ENCODE peak calls at places on chromosomes 4 and X, in four cellular contexts. One of them, this sample, is unnamed. For H3K79me2, the result is how much of the 10 kb centered on the place peaks cover.

GRCh38 chr4:48804584-48805301 is 24.7 kb upstream of the FRYL start:
- DNase-seq in H9: no peak
- DNase-seq in trophoblast cell: no peak
- DNase-seq in mesendoderm: no peak
- DNase-seq in this sample: no peak

GRCh38 chr4:44861756-44862155 is 135.4 kb upstream of the GNPDA2 start:
- DNase-seq in mesendoderm: no peak
- DNase-seq in H9: no peak
- DNase-seq in trophoblast cell: no peak
- DNase-seq in this sample: no peak

GRCh38 chrX:103376979-103377324 is 614 bp downstream of the BEX3 start:
- DNase-seq in trophoblast cell: no peak
- DNase-seq in mesendoderm: peak
- DNase-seq in H9: peak
- DNase-seq in this sample: no peak

GRCh38 chr4:678331-678734 is 4.0 kb downstream of the MYL5 start:
- DNase-seq in mesendoderm: no peak
- DNase-seq in trophoblast cell: no peak
- DNase-seq in H9: no peak
- DNase-seq in this sample: no peak

GRCh38 chr4:93828332-93828829 is at the start of gene ATOH1:
- DNase-seq in mesendoderm: peak
- DNase-seq in H9: peak
- DNase-seq in trophoblast cell: no peak
- DNase-seq in this sample: no peak

GRCh38 chrX:2311483-2311882 is 189.3 kb downstream of the DHRSX start:
- DNase-seq in mesendoderm: peak
- DNase-seq in trophoblast cell: no peak
- DNase-seq in H9: peak
- DNase-seq in this sample: peak

GRCh38 chr4:112031712-112032328 is 113.4 kb upstream of the FAM241A start:
- DNase-seq in mesendoderm: peak
- DNase-seq in trophoblast cell: peak
- DNase-seq in H9: no peak
- DNase-seq in this sample: no peak

GRCh38 chr4:25065901-25066610 is 35.3 kb upstream of the LGI2 start:
- DNase-seq in H9: no peak
- DNase-seq in mesendoderm: no peak
- DNase-seq in trophoblast cell: no peak
- DNase-seq in this sample: no peak

GRCh38 chr4:87521757-87522374 is 7.3 kb downstream of the SPARCL1 start:
- DNase-seq in trophoblast cell: no peak
- DNase-seq in H9: no peak
- DNase-seq in mesendoderm: no peak
- DNase-seq in this sample: no peak

GRCh38 chrX:102846544-102847236 is 90.4 kb upstream of the RAB40AL start:
- DNase-seq in trophoblast cell: no peak
- DNase-seq in mesendoderm: no peak
- DNase-seq in H9: no peak
- DNase-seq in this sample: no peak

GRCh38 chrX:115018944-115019343 is 1.5 kb upstream of the IL13RA2 start:
- DNase-seq in trophoblast cell: no peak
- DNase-seq in H9: no peak
- DNase-seq in mesendoderm: no peak
- DNase-seq in this sample: no peak

GRCh38 chrX:155745792-155746191 is 133.0 kb upstream of the TMLHE start:
- DNase-seq in mesendoderm: no peak
- DNase-seq in H9: no peak
- DNase-seq in trophoblast cell: no peak
- DNase-seq in this sample: no peak

GRCh38 chr4:622071-622995 is 3.0 kb upstream of the PDE6B start:
- DNase-seq in mesendoderm: no peak
- DNase-seq in trophoblast cell: no peak
- DNase-seq in H9: no peak
- DNase-seq in this sample: no peak

GRCh38 chrX:45518552-45518951 is 317.9 kb upstream of the DIPK2B start:
- DNase-seq in trophoblast cell: no peak
- DNase-seq in mesendoderm: no peak
- DNase-seq in H9: no peak
- DNase-seq in this sample: no peak

GRCh38 chr4:185567828-185568442 is 32.6 kb upstream of the PDLIM3 start:
- DNase-seq in H9: no peak
- DNase-seq in mesendoderm: peak
- DNase-seq in trophoblast cell: peak
- DNase-seq in this sample: no peak

GRCh38 chrX:153499876-153500275 is 5.1 kb downstream of the BGN start:
- DNase-seq in mesendoderm: no peak
- DNase-seq in trophoblast cell: no peak
- DNase-seq in H9: no peak
- DNase-seq in this sample: no peak

GRCh38 chr4:108793413-108793812 is 30.6 kb upstream of the ETNPPL start:
- DNase-seq in H9: no peak
- DNase-seq in mesendoderm: no peak
- DNase-seq in trophoblast cell: no peak
- DNase-seq in this sample: no peak

GRCh38 chr4:121728066-121728465 is 31.3 kb upstream of the ANXA5 start:
- DNase-seq in trophoblast cell: peak
- DNase-seq in mesendoderm: no peak
- DNase-seq in H9: no peak
- DNase-seq in this sample: no peak

GRCh38 chrX:30590368-30590767 is 12.8 kb upstream of the TASL start:
- DNase-seq in mesendoderm: no peak
- DNase-seq in trophoblast cell: no peak
- DNase-seq in H9: no peak
- DNase-seq in this sample: no peak

GRCh38 chrX:45083314-45083713 is 117.4 kb downstream of the DIPK2B start:
- DNase-seq in H9: no peak
- DNase-seq in trophoblast cell: no peak
- DNase-seq in mesendoderm: no peak
- DNase-seq in this sample: no peak

GRCh38 chr4:122576261-122577188 is 44.3 kb downstream of the IL21 start:
- DNase-seq in mesendoderm: peak
- DNase-seq in H9: no peak
- DNase-seq in trophoblast cell: peak
- DNase-seq in this sample: no peak

GRCh38 chrX:29852767-29853166 is 362.6 kb upstream of the MAGEB2 start:
- DNase-seq in H9: no peak
- DNase-seq in trophoblast cell: no peak
- DNase-seq in mesendoderm: no peak
- DNase-seq in this sample: no peak

GRCh38 chrX:41960142-41960541 is 36.8 kb upstream of the CASK start:
- DNase-seq in H9: no peak
- DNase-seq in mesendoderm: peak
- DNase-seq in trophoblast cell: no peak
- DNase-seq in this sample: no peak

GRCh38 chr4:152785639-152786517 is 6.1 kb downstream of the ARFIP1 start:
- DNase-seq in trophoblast cell: no peak
- DNase-seq in H9: no peak
- DNase-seq in mesendoderm: no peak
- DNase-seq in this sample: no peak

GRCh38 chr4:158999166-158999682 is 103.7 kb upstream of the RAPGEF2 start:
- DNase-seq in trophoblast cell: no peak
- DNase-seq in H9: no peak
- DNase-seq in mesendoderm: no peak
- DNase-seq in this sample: no peak

GRCh38 chr4:156765277-156765676 is 206.3 kb downstream of the PDGFC start:
- DNase-seq in mesendoderm: no peak
- DNase-seq in H9: no peak
- DNase-seq in trophoblast cell: no peak
- DNase-seq in this sample: no peak

GRCh38 chr4:85895755-85896154 is 420.8 kb downstream of the ARHGAP24 start:
- DNase-seq in H9: no peak
- DNase-seq in trophoblast cell: no peak
- DNase-seq in mesendoderm: no peak
- DNase-seq in this sample: no peak
- H3K79me2 ChIP-seq in H9: under half
- H3K79me2 ChIP-seq in trophoblast cell: under half
- H3K79me2 ChIP-seq in mesendoderm: under half
- H3K79me2 ChIP-seq in this sample: under half

GRCh38 chr4:5424901-5425300 is 283.5 kb downstream of the EVC2 start:
- DNase-seq in H9: no peak
- DNase-seq in mesendoderm: no peak
- DNase-seq in trophoblast cell: no peak
- DNase-seq in this sample: no peak

GRCh38 chr4:5423670-5424069 is 284.7 kb downstream of the EVC2 start:
- DNase-seq in mesendoderm: no peak
- DNase-seq in trophoblast cell: no peak
- DNase-seq in H9: peak
- DNase-seq in this sample: no peak

GRCh38 chr4:5420266-5420665 is 288.1 kb downstream of the EVC2 start:
- DNase-seq in H9: no peak
- DNase-seq in mesendoderm: no peak
- DNase-seq in trophoblast cell: no peak
- DNase-seq in this sample: no peak

GRCh38 chr4:5421416-5421815 is 286.9 kb downstream of the EVC2 start:
- DNase-seq in trophoblast cell: no peak
- DNase-seq in H9: no peak
- DNase-seq in mesendoderm: no peak
- DNase-seq in this sample: no peak

GRCh38 chr4:5424211-5424610 is 284.1 kb downstream of the EVC2 start:
- DNase-seq in H9: no peak
- DNase-seq in mesendoderm: no peak
- DNase-seq in trophoblast cell: no peak
- DNase-seq in this sample: no peak
- H4K8ac ChIP-seq in H9: no peak
- H4K8ac ChIP-seq in mesendoderm: no peak
- H4K8ac ChIP-seq in trophoblast cell: no peak
- H4K8ac ChIP-seq in this sample: no peak

GRCh38 chrX:119406739-119407138 is 7.6 kb downstream of the SLC25A43 start:
- DNase-seq in mesendoderm: no peak
- DNase-seq in trophoblast cell: no peak
- DNase-seq in H9: no peak
- DNase-seq in this sample: no peak
- H3K79me2 ChIP-seq in mesendoderm: under half
- H3K79me2 ChIP-seq in trophoblast cell: under half
- H3K79me2 ChIP-seq in H9: under half
- H3K79me2 ChIP-seq in this sample: under half

GRCh38 chr4:56434599-56435000 is 815 bp downstream of the PPAT start:
- DNase-seq in mesendoderm: peak
- DNase-seq in trophoblast cell: peak
- DNase-seq in H9: no peak
- DNase-seq in this sample: no peak

GRCh38 chr4:56433280-56433679 is 2.1 kb downstream of the PPAT start:
- DNase-seq in H9: no peak
- DNase-seq in mesendoderm: no peak
- DNase-seq in trophoblast cell: no peak
- DNase-seq in this sample: no peak

GRCh38 chr4:56425518-56425917 is 9.9 kb downstream of the PPAT start:
- DNase-seq in H9: peak
- DNase-seq in trophoblast cell: no peak
- DNase-seq in mesendoderm: peak
- DNase-seq in this sample: no peak

GRCh38 chr4:56426273-56426672 is 9.1 kb downstream of the PPAT start:
- DNase-seq in trophoblast cell: no peak
- DNase-seq in H9: no peak
- DNase-seq in mesendoderm: no peak
- DNase-seq in this sample: no peak

DNA sequence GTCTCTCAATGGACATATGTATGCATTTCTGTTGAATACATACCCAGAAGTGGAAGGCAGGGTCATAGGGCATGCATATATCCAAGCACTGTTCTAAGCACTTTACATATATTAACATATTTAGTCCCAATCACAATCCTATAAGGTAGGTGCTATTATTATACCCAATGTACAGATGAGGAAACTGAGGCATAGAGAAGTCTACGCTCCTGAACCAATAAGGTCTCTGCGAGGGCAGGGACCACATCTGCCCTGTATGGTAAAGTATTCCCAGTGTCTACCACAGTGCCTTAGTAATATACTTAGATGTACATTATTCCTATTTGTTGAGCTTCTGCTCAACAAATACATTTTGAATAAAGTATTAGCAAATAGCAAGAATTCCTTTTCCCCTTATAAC is 5.2 kb downstream of the PPAT start:
- DNase-seq in trophoblast cell: no peak
- DNase-seq in mesendoderm: no peak
- DNase-seq in H9: no peak
- DNase-seq in this sample: no peak
- H4K8ac ChIP-seq in trophoblast cell: no peak
- H4K8ac ChIP-seq in mesendoderm: no peak
- H4K8ac ChIP-seq in H9: no peak
- H4K8ac ChIP-seq in this sample: no peak

DNA sequence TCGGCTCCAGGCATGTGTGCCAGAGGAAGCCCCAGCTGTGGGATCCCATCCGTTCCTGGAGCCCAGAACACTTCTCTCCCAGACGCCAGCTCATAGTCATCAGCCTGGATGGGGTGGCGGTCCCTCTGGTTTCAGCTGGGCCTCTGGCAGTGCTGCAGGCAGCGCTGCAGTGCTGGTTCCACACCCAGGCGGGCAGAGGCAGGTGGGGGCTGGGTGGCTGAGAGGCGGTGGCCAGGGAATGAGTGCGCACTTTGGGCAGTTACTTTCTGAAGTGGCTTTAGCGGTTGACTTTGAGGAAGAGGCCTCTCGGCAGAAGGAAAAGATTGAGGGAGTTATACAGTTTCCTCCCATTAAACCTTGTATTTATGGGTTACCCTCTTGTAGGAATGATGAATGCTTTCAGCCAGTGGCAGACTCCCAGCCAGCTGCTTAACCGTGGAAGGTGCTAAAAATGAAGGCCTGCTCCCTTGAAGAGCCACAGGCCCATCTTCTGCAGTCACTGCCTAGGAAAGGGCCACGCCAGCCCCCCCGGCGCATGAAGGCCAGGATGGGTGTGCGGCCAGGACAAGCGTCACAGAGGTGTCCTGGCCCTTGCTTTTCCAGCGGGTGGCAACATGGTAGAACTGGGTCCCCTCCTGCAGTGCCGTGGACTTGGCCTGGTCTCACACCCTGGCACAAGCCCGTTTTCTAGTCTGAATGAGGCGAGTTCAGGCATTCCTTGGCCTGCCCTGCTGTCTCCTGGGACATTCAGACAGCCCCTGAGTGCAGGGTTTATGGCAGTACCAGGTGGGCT is 9.9 kb downstream of the TADA2B start:
- DNase-seq in H9: no peak
- DNase-seq in trophoblast cell: no peak
- DNase-seq in mesendoderm: no peak
- DNase-seq in this sample: no peak
- H3K79me2 ChIP-seq in H9: under half
- H3K79me2 ChIP-seq in trophoblast cell: under half
- H3K79me2 ChIP-seq in mesendoderm: under half
- H3K79me2 ChIP-seq in this sample: under half

This sample was measured in H1.